ENCODE peak calls at places on chromosomes 11 and 22, in eight cellular contexts. W is activated CD8-positive, alpha-beta memory T cell treated with anti-CD3 and anti-CD28 coated beads, Interleukin-2, amount 50 U/mL, for 4 hours; P is NCI-H774; V is activated CD4-positive, alpha-beta T cell treated with anti-CD3 and anti-CD28 coated beads for 48 hours; R is stimulated activated CD8-positive, alpha-beta memory T cell treated with anti-CD3 and anti-CD28 coated beads, Interleukin-2, amount 100 ng/mL, for 1 hour; T is T-cell; I is NCI-H1417; G is astrocyte of the cerebellum. B is an unnamed sample.

GRCh38 chr11:134577801-134578200 is 165.8 kb upstream of the B3GAT1 start:
- DNase-seq in W (no peak), P (no peak), V (no peak), R (no peak), T (no peak), I (no peak), G (no peak), B (no peak)

GRCh38 chr11:110376711-110377324 is 52.9 kb upstream of the FDX1 start:
- DNase-seq in W (no peak), P (peak; percentile 84), V (peak; percentile 23), R (no peak), T (no peak), I (peak; percentile 79), G (peak; percentile 92), B (peak; percentile 70)

GRCh38 chr11:126115253-126115540 is 52.5 kb upstream of the CDON start:
- DNase-seq in W (no peak), P (peak; percentile 37), V (no peak), R (no peak), T (no peak), I (no peak), G (no peak), B (no peak)

GRCh38 chr11:64627371-64627770 is 36.4 kb downstream of the SLC22A12 start:
- DNase-seq in W (no peak), P (no peak), V (no peak), R (no peak), T (no peak), I (no peak), G (no peak), B (no peak)

GRCh38 chr11:45078236-45079074 is 68.0 kb upstream of the PRDM11 start:
- DNase-seq in W (no peak), P (no peak), V (no peak), R (no peak), T (no peak), I (no peak), G (no peak), B (no peak)

GRCh38 chr11:100823360-100823759 is 136.3 kb downstream of the ARHGAP42 start:
- DNase-seq in W (no peak), P (no peak), V (no peak), R (no peak), T (no peak), I (no peak), G (peak; percentile 26), B (no peak)

GRCh38 chr22:17486313-17486712 is 77.0 kb upstream of the SLC25A18 start:
- DNase-seq in W (no peak), P (no peak), V (no peak), R (no peak), T (no peak), I (no peak), G (no peak), B (no peak)

GRCh38 chr11:115237578-115237977 is 266.6 kb downstream of the CADM1 start:
- DNase-seq in W (no peak), P (no peak), V (no peak), R (no peak), T (no peak), I (no peak), G (no peak), B (no peak)

GRCh38 chr11:116642481-116642880 is 130.3 kb downstream of the BUD13 start:
- DNase-seq in W (no peak), P (no peak), V (no peak), R (no peak), T (no peak), I (no peak), G (no peak), B (no peak)

GRCh38 chr11:121099885-121100284 is 1.2 kb upstream of the TECTA start:
- DNase-seq in W (no peak), P (no peak), V (no peak), R (no peak), T (no peak), I (no peak), G (no peak), B (no peak)

GRCh38 chr11:122439911-122440782 is 215.4 kb upstream of the UBASH3B start:
- DNase-seq in W (no peak), P (peak; percentile 14), V (no peak), R (no peak), T (no peak), I (peak; percentile 71), G (peak; percentile 12), B (peak; percentile 19)

GRCh38 chr11:114785820-114786219 is 107.5 kb downstream of the NXPE2 start:
- DNase-seq in W (no peak), P (no peak), V (no peak), R (no peak), T (no peak), I (peak; percentile 13), G (no peak), B (peak; percentile 15)

GRCh38 chr11:130464289-130464812 is 15.9 kb downstream of the ADAMTS15 start:
- DNase-seq in W (no peak), P (no peak), V (no peak), R (no peak), T (no peak), I (no peak), G (no peak), B (no peak)

GRCh38 chr22:39428597-39429071 is 28.2 kb upstream of the MGAT3 start:
- DNase-seq in W (no peak), P (no peak), V (no peak), R (no peak), T (no peak), I (no peak), G (peak; percentile 57), B (peak; percentile 19)

GRCh38 chr11:1218788-1219445 is 3.9 kb upstream of the MUC5B start:
- DNase-seq in W (no peak), P (no peak), V (no peak), R (no peak), T (no peak), I (no peak), G (no peak), B (no peak)

GRCh38 chr22:29122041-29122440 is 49.2 kb downstream of the KREMEN1 start:
- DNase-seq in W (no peak), P (no peak), V (no peak), R (no peak), T (no peak), I (no peak), G (no peak), B (no peak)

GRCh38 chr11:17730608-17731462 is 3.7 kb upstream of the KCNC1 start:
- DNase-seq in W (peak; percentile 39), P (peak; percentile 93), V (peak; percentile 80), R (peak; percentile 10), T (peak; percentile 11), I (peak; percentile 91), G (peak; percentile 65), B (peak; percentile 81)

GRCh38 chr11:76781861-76782500 is 1.2 kb upstream of the TSKU start:
- DNase-seq in W (no peak), P (no peak), V (no peak), R (no peak), T (no peak), I (no peak), G (no peak), B (no peak)

GRCh38 chr11:121762820-121763219 is 310.1 kb upstream of the SORL1-AS1 start:
- DNase-seq in W (no peak), P (no peak), V (no peak), R (no peak), T (no peak), I (peak; percentile 96), G (peak; percentile 36), B (no peak)

GRCh38 chr22:39545310-39546063 is 12.9 kb upstream of the RPS19BP1 start:
- DNase-seq in W (peak; percentile 72), P (no peak), V (peak; percentile 80), R (peak; percentile 45), T (peak; percentile 49), I (no peak), G (no peak), B (no peak)

GRCh38 chr11:17314232-17314547 is 37.4 kb upstream of the NCR3LG1 start:
- DNase-seq in W (no peak), P (no peak), V (no peak), R (no peak), T (no peak), I (peak; percentile 75), G (peak; percentile 26), B (no peak)

GRCh38 chr11:7576671-7577225 is 62.9 kb downstream of the PPFIBP2 start:
- DNase-seq in W (no peak), P (no peak), V (no peak), R (no peak), T (no peak), I (no peak), G (no peak), B (no peak)

GRCh38 chr11:72735495-72736027 is 16.6 kb downstream of the ARAP1 start:
- DNase-seq in W (no peak), P (no peak), V (no peak), R (no peak), T (no peak), I (no peak), G (no peak), B (no peak)

GRCh38 chr11:132604446-132604845 is 927.9 kb downstream of the OPCML start:
- DNase-seq in W (no peak), P (no peak), V (no peak), R (no peak), T (no peak), I (no peak), G (peak; percentile 35), B (no peak)

GRCh38 chr11:129453293-129453721 is 77.7 kb downstream of the BARX2 start:
- DNase-seq in W (no peak), P (no peak), V (no peak), R (no peak), T (no peak), I (no peak), G (no peak), B (no peak)

GRCh38 chr11:91932151-91932821 is 292.3 kb upstream of the FAT3 start:
- DNase-seq in W (no peak), P (no peak), V (no peak), R (no peak), T (no peak), I (no peak), G (no peak), B (no peak)

GRCh38 chr11:117143871-117144476 is at the start of gene PAFAH1B2:
- DNase-seq in W (peak; percentile 96), P (peak; percentile 95), V (peak; percentile 98), R (peak; percentile 86), T (peak; percentile 90), I (peak; percentile 93), G (peak; percentile 67), B (peak; percentile 66)

GRCh38 chr22:41305646-41306045 is 4.3 kb downstream of the ZC3H7B start:
- DNase-seq in W (no peak), P (no peak), V (no peak), R (no peak), T (no peak), I (no peak), G (no peak), B (no peak)

GRCh38 chr11:75214411-75214821 is 26.2 kb upstream of the TPBGL start:
- DNase-seq in W (peak; percentile 69), P (no peak), V (peak; percentile 88), R (peak; percentile 37), T (peak; percentile 64), I (no peak), G (peak; percentile 68), B (no peak)

GRCh38 chr11:613369-613968 is 2.3 kb downstream of the IRF7 start:
- DNase-seq in W (peak; percentile 86), P (peak; percentile 27), V (peak; percentile 89), R (peak; percentile 62), T (peak; percentile 88), I (peak; percentile 63), G (no peak), B (peak; percentile 30)

B was measured in NCI-H748 treated with DMSO at 0.1 percent for 48 hours.